ENCODE peak calls at places on chromosomes 3 and 15, in four cellular contexts. M is stimulated activated naive CD4-positive, alpha-beta T cell; T is WTC11; L is activated naive CD4-positive, alpha-beta T cell treated with anti-CD3 and anti-CD28 coated beads, Interleukin-2, amount 50 U/mL, for 72 hours. O is an unnamed sample.

GRCh38 chr3:113560845-113561623 is 28.7 kb downstream of the SIDT1 start:
- DNase-seq in M (peak; percentile 27), T (no peak), L (no peak), O (no peak)

GRCh38 chr3:133460809-133461208 is 61.0 kb downstream of the BFSP2 start:
- DNase-seq in T (no peak), M (peak; percentile 4), L (no peak), O (no peak)

GRCh38 chr3:1843111-1843510 is 255.6 kb upstream of the CNTN4 start:
- DNase-seq in L (no peak), M (no peak), T (no peak), O (no peak)

GRCh38 chr15:95105229-95105628 is 873.9 kb downstream of the MCTP2 start:
- DNase-seq in T (no peak), M (no peak), L (no peak), O (no peak)

GRCh38 chr15:73752817-73753214 is 335 bp downstream of the INSYN1 start:
- DNase-seq in T (peak; percentile 47), L (no peak), M (no peak), O (peak; percentile 69)

GRCh38 chr3:120393761-120394160 is 44.6 kb upstream of the LRRC58 start:
- DNase-seq in T (no peak), L (no peak), M (no peak), O (no peak)

GRCh38 chr3:191330309-191330712 is at the start of gene UTS2B:
- DNase-seq in T (no peak), M (no peak), L (no peak), O (no peak)

GRCh38 chr15:53753813-53754212 is 5.7 kb downstream of the WDR72 start:
- DNase-seq in M (no peak), T (no peak), L (no peak), O (no peak)

GRCh38 chr15:55535436-55535835 is 27.4 kb upstream of the DNAAF4 start:
- DNase-seq in M (no peak), L (no peak), T (no peak), O (no peak)

GRCh38 chr15:33154366-33155166 is 39.9 kb downstream of the FMN1 start:
- DNase-seq in L (no peak), M (no peak), T (no peak), O (peak; percentile 29)

GRCh38 chr3:185308126-185308754 is 54.4 kb upstream of the EHHADH start:
- DNase-seq in L (no peak), T (peak; percentile 78), M (peak; percentile 11), O (no peak)

GRCh38 chr15:78064544-78064943 is 13.0 kb downstream of the TBC1D2B start:
- DNase-seq in T (no peak), M (no peak), L (no peak), O (no peak)

GRCh38 chr3:103976931-103977339 is 1389.8 kb upstream of the ALCAM start:
- DNase-seq in L (no peak), M (no peak), T (no peak), O (no peak)

GRCh38 chr15:72685925-72686794 is at the start of the genes BBS4 and HIGD2B:
- DNase-seq in T (peak; percentile 89), M (no peak), L (peak; percentile 89), O (peak; percentile 94)

GRCh38 chr15:26260517-26261133 is 397.5 kb upstream of the ATP10A start:
- DNase-seq in T (peak; percentile 71), L (no peak), M (peak; percentile 1), O (peak; percentile 55)

GRCh38 chr3:71628571-71628970 is 45.0 kb upstream of the FOXP1 start:
- DNase-seq in L (no peak), T (no peak), M (no peak), O (no peak)

GRCh38 chr3:45105855-45106655 is 40.1 kb downstream of the CDCP1 start:
- DNase-seq in T (no peak), M (peak; percentile 62), L (peak; percentile 88), O (no peak)

GRCh38 chr3:58171126-58171525 is 39.6 kb downstream of the DNASE1L3 start:
- DNase-seq in T (no peak), M (no peak), L (no peak), O (no peak)

GRCh38 chr3:111951032-111951431 is 27.8 kb upstream of the ABHD10 start:
- DNase-seq in T (no peak), M (no peak), L (no peak), O (no peak)

GRCh38 chr3:72331076-72331475 is 517.2 kb downstream of the SHQ1 start:
- DNase-seq in T (no peak), M (no peak), L (no peak), O (no peak)

GRCh38 chr15:52076889-52077781 is 35.4 kb downstream of the BCL2L10 start:
- DNase-seq in M (no peak), L (no peak), T (no peak), O (no peak)

GRCh38 chr15:53611145-53611920 is 148.1 kb downstream of the WDR72 start:
- DNase-seq in L (no peak), T (no peak), M (no peak), O (no peak)

GRCh38 chr3:104437891-104438290 is 928.8 kb upstream of the ALCAM start:
- DNase-seq in L (no peak), M (no peak), T (no peak), O (no peak)

O was measured in right cardiac atrium.